ENCODE peak calls at places on chromosomes 3 and 15, in ten cellular contexts. One of them, this sample, is unnamed.

GRCh38 chr15:34490421-34491193 is 53.0 kb upstream of the GOLGA8A start:
- DNase-seq in left lung: peak
- DNase-seq in left cardiac atrium: no peak
- DNase-seq in HFF-Myc: no peak
- DNase-seq in aorta: no peak
- DNase-seq in left ventricle myocardium inferior: no peak
- DNase-seq in uterus: no peak
- DNase-seq in astrocyte of the hippocampus: peak
- DNase-seq in GDM1: no peak
- DNase-seq in stimulated activated CD8-positive, alpha-beta memory T cell treated with anti-CD3 and anti-CD28 coated beads, Interleukin-4, amount 100 ng/mL, for 48 hours: no peak
- DNase-seq in this sample: no peak

GRCh38 chr3:188123170-188123920 is 30.6 kb upstream of the LPP start:
- DNase-seq in left lung: no peak
- DNase-seq in left cardiac atrium: no peak
- DNase-seq in HFF-Myc: no peak
- DNase-seq in aorta: no peak
- DNase-seq in left ventricle myocardium inferior: no peak
- DNase-seq in uterus: no peak
- DNase-seq in astrocyte of the hippocampus: no peak
- DNase-seq in GDM1: no peak
- DNase-seq in stimulated activated CD8-positive, alpha-beta memory T cell treated with anti-CD3 and anti-CD28 coated beads, Interleukin-4, amount 100 ng/mL, for 48 hours: no peak
- DNase-seq in this sample: no peak

GRCh38 chr3:171772427-171773056 is 37.7 kb downstream of the PLD1 start:
- DNase-seq in left lung: no peak
- DNase-seq in left cardiac atrium: peak
- DNase-seq in HFF-Myc: peak
- DNase-seq in aorta: peak
- DNase-seq in left ventricle myocardium inferior: no peak
- DNase-seq in uterus: peak
- DNase-seq in astrocyte of the hippocampus: peak
- DNase-seq in GDM1: peak
- DNase-seq in stimulated activated CD8-positive, alpha-beta memory T cell treated with anti-CD3 and anti-CD28 coated beads, Interleukin-4, amount 100 ng/mL, for 48 hours: peak
- DNase-seq in this sample: peak

GRCh38 chr3:149473314-149473990 is 1.0 kb upstream of the TM4SF4 start:
- DNase-seq in left lung: no peak
- DNase-seq in left cardiac atrium: no peak
- DNase-seq in HFF-Myc: no peak
- DNase-seq in aorta: peak
- DNase-seq in left ventricle myocardium inferior: no peak
- DNase-seq in uterus: peak
- DNase-seq in astrocyte of the hippocampus: peak
- DNase-seq in GDM1: no peak
- DNase-seq in stimulated activated CD8-positive, alpha-beta memory T cell treated with anti-CD3 and anti-CD28 coated beads, Interleukin-4, amount 100 ng/mL, for 48 hours: no peak
- DNase-seq in this sample: no peak

GRCh38 chr15:100901702-100902435 is 17.3 kb upstream of the LRRK1 start:
- DNase-seq in left lung: no peak
- DNase-seq in left cardiac atrium: no peak
- DNase-seq in HFF-Myc: no peak
- DNase-seq in aorta: no peak
- DNase-seq in left ventricle myocardium inferior: no peak
- DNase-seq in uterus: peak
- DNase-seq in astrocyte of the hippocampus: peak
- DNase-seq in GDM1: no peak
- DNase-seq in stimulated activated CD8-positive, alpha-beta memory T cell treated with anti-CD3 and anti-CD28 coated beads, Interleukin-4, amount 100 ng/mL, for 48 hours: no peak
- DNase-seq in this sample: no peak

GRCh38 chr3:70245746-70246525 is 66.5 kb downstream of the MDFIC2 start:
- DNase-seq in left lung: no peak
- DNase-seq in left cardiac atrium: no peak
- DNase-seq in HFF-Myc: no peak
- DNase-seq in aorta: no peak
- DNase-seq in left ventricle myocardium inferior: no peak
- DNase-seq in uterus: no peak
- DNase-seq in astrocyte of the hippocampus: no peak
- DNase-seq in GDM1: no peak
- DNase-seq in stimulated activated CD8-positive, alpha-beta memory T cell treated with anti-CD3 and anti-CD28 coated beads, Interleukin-4, amount 100 ng/mL, for 48 hours: no peak
- DNase-seq in this sample: no peak

GRCh38 chr3:193039058-193039457 is 121.4 kb upstream of the MB21D2 start:
- DNase-seq in left lung: no peak
- DNase-seq in left cardiac atrium: no peak
- DNase-seq in HFF-Myc: no peak
- DNase-seq in aorta: no peak
- DNase-seq in left ventricle myocardium inferior: no peak
- DNase-seq in uterus: no peak
- DNase-seq in astrocyte of the hippocampus: no peak
- DNase-seq in GDM1: no peak
- DNase-seq in stimulated activated CD8-positive, alpha-beta memory T cell treated with anti-CD3 and anti-CD28 coated beads, Interleukin-4, amount 100 ng/mL, for 48 hours: no peak
- DNase-seq in this sample: no peak

GRCh38 chr15:71476823-71477222 is 333.5 kb upstream of the NR2E3 start:
- DNase-seq in left lung: no peak
- DNase-seq in left cardiac atrium: no peak
- DNase-seq in HFF-Myc: no peak
- DNase-seq in aorta: no peak
- DNase-seq in left ventricle myocardium inferior: no peak
- DNase-seq in uterus: no peak
- DNase-seq in astrocyte of the hippocampus: no peak
- DNase-seq in GDM1: no peak
- DNase-seq in stimulated activated CD8-positive, alpha-beta memory T cell treated with anti-CD3 and anti-CD28 coated beads, Interleukin-4, amount 100 ng/mL, for 48 hours: no peak
- DNase-seq in this sample: no peak

GRCh38 chr15:90086868-90087268 is 15.4 kb downstream of the IDH2 start:
- DNase-seq in left lung: no peak
- DNase-seq in left cardiac atrium: no peak
- DNase-seq in HFF-Myc: no peak
- DNase-seq in aorta: peak
- DNase-seq in left ventricle myocardium inferior: no peak
- DNase-seq in uterus: no peak
- DNase-seq in astrocyte of the hippocampus: peak
- DNase-seq in GDM1: peak
- DNase-seq in stimulated activated CD8-positive, alpha-beta memory T cell treated with anti-CD3 and anti-CD28 coated beads, Interleukin-4, amount 100 ng/mL, for 48 hours: peak
- DNase-seq in this sample: no peak

GRCh38 chr15:59688383-59688887 is 685 bp downstream of the BNIP2 start:
- DNase-seq in left lung: no peak
- DNase-seq in left cardiac atrium: no peak
- DNase-seq in HFF-Myc: peak
- DNase-seq in aorta: no peak
- DNase-seq in left ventricle myocardium inferior: no peak
- DNase-seq in uterus: no peak
- DNase-seq in astrocyte of the hippocampus: peak
- DNase-seq in GDM1: no peak
- DNase-seq in stimulated activated CD8-positive, alpha-beta memory T cell treated with anti-CD3 and anti-CD28 coated beads, Interleukin-4, amount 100 ng/mL, for 48 hours: no peak
- DNase-seq in this sample: no peak

GRCh38 chr15:33882921-33883320 is 85.4 kb upstream of the CHRM5 start:
- DNase-seq in left lung: no peak
- DNase-seq in left cardiac atrium: no peak
- DNase-seq in HFF-Myc: no peak
- DNase-seq in aorta: no peak
- DNase-seq in left ventricle myocardium inferior: no peak
- DNase-seq in uterus: no peak
- DNase-seq in astrocyte of the hippocampus: no peak
- DNase-seq in GDM1: no peak
- DNase-seq in stimulated activated CD8-positive, alpha-beta memory T cell treated with anti-CD3 and anti-CD28 coated beads, Interleukin-4, amount 100 ng/mL, for 48 hours: no peak
- DNase-seq in this sample: no peak

GRCh38 chr15:97482521-97482920 is 478.0 kb upstream of the ARRDC4 start:
- DNase-seq in left lung: no peak
- DNase-seq in left cardiac atrium: no peak
- DNase-seq in HFF-Myc: no peak
- DNase-seq in aorta: no peak
- DNase-seq in left ventricle myocardium inferior: no peak
- DNase-seq in uterus: no peak
- DNase-seq in astrocyte of the hippocampus: no peak
- DNase-seq in GDM1: no peak
- DNase-seq in stimulated activated CD8-positive, alpha-beta memory T cell treated with anti-CD3 and anti-CD28 coated beads, Interleukin-4, amount 100 ng/mL, for 48 hours: no peak
- DNase-seq in this sample: no peak

GRCh38 chr15:29452881-29453731 is 183.5 kb upstream of the NSMCE3 start:
- DNase-seq in left lung: no peak
- DNase-seq in left cardiac atrium: no peak
- DNase-seq in HFF-Myc: no peak
- DNase-seq in aorta: no peak
- DNase-seq in left ventricle myocardium inferior: no peak
- DNase-seq in uterus: no peak
- DNase-seq in astrocyte of the hippocampus: peak
- DNase-seq in GDM1: no peak
- DNase-seq in stimulated activated CD8-positive, alpha-beta memory T cell treated with anti-CD3 and anti-CD28 coated beads, Interleukin-4, amount 100 ng/mL, for 48 hours: no peak
- DNase-seq in this sample: no peak

GRCh38 chr15:43957724-43958123 is 130.9 kb downstream of the WDR76 start:
- DNase-seq in left lung: no peak
- DNase-seq in left cardiac atrium: no peak
- DNase-seq in HFF-Myc: no peak
- DNase-seq in aorta: no peak
- DNase-seq in left ventricle myocardium inferior: no peak
- DNase-seq in uterus: no peak
- DNase-seq in astrocyte of the hippocampus: no peak
- DNase-seq in GDM1: no peak
- DNase-seq in stimulated activated CD8-positive, alpha-beta memory T cell treated with anti-CD3 and anti-CD28 coated beads, Interleukin-4, amount 100 ng/mL, for 48 hours: no peak
- DNase-seq in this sample: no peak

GRCh38 chr15:42385206-42385979 is 26.1 kb downstream of the CAPN3 start:
- DNase-seq in left lung: no peak
- DNase-seq in left cardiac atrium: no peak
- DNase-seq in HFF-Myc: no peak
- DNase-seq in aorta: no peak
- DNase-seq in left ventricle myocardium inferior: no peak
- DNase-seq in uterus: no peak
- DNase-seq in astrocyte of the hippocampus: peak
- DNase-seq in GDM1: peak
- DNase-seq in stimulated activated CD8-positive, alpha-beta memory T cell treated with anti-CD3 and anti-CD28 coated beads, Interleukin-4, amount 100 ng/mL, for 48 hours: peak
- DNase-seq in this sample: no peak

GRCh38 chr15:32905481-32905880 is 187.7 kb downstream of the GREM1 start:
- DNase-seq in left lung: no peak
- DNase-seq in left cardiac atrium: no peak
- DNase-seq in HFF-Myc: no peak
- DNase-seq in aorta: no peak
- DNase-seq in left ventricle myocardium inferior: no peak
- DNase-seq in uterus: no peak
- DNase-seq in astrocyte of the hippocampus: no peak
- DNase-seq in GDM1: no peak
- DNase-seq in stimulated activated CD8-positive, alpha-beta memory T cell treated with anti-CD3 and anti-CD28 coated beads, Interleukin-4, amount 100 ng/mL, for 48 hours: no peak
- DNase-seq in this sample: no peak

GRCh38 chr3:156491192-156491591 is 63.7 kb downstream of the SSR3 start:
- DNase-seq in left lung: no peak
- DNase-seq in left cardiac atrium: no peak
- DNase-seq in HFF-Myc: no peak
- DNase-seq in aorta: no peak
- DNase-seq in left ventricle myocardium inferior: no peak
- DNase-seq in uterus: no peak
- DNase-seq in astrocyte of the hippocampus: no peak
- DNase-seq in GDM1: no peak
- DNase-seq in stimulated activated CD8-positive, alpha-beta memory T cell treated with anti-CD3 and anti-CD28 coated beads, Interleukin-4, amount 100 ng/mL, for 48 hours: no peak
- DNase-seq in this sample: no peak

GRCh38 chr3:56969851-56970250 is 90.6 kb upstream of the SPATA12 start:
- DNase-seq in left lung: no peak
- DNase-seq in left cardiac atrium: no peak
- DNase-seq in HFF-Myc: no peak
- DNase-seq in aorta: no peak
- DNase-seq in left ventricle myocardium inferior: no peak
- DNase-seq in uterus: no peak
- DNase-seq in astrocyte of the hippocampus: peak
- DNase-seq in GDM1: no peak
- DNase-seq in stimulated activated CD8-positive, alpha-beta memory T cell treated with anti-CD3 and anti-CD28 coated beads, Interleukin-4, amount 100 ng/mL, for 48 hours: no peak
- DNase-seq in this sample: no peak

GRCh38 chr3:50350213-50350526 is 405 bp downstream of the NPRL2 start:
- DNase-seq in left lung: no peak
- DNase-seq in left cardiac atrium: no peak
- DNase-seq in HFF-Myc: no peak
- DNase-seq in aorta: no peak
- DNase-seq in left ventricle myocardium inferior: no peak
- DNase-seq in uterus: no peak
- DNase-seq in astrocyte of the hippocampus: no peak
- DNase-seq in GDM1: no peak
- DNase-seq in stimulated activated CD8-positive, alpha-beta memory T cell treated with anti-CD3 and anti-CD28 coated beads, Interleukin-4, amount 100 ng/mL, for 48 hours: no peak
- DNase-seq in this sample: no peak

GRCh38 chr3:141920701-141921100 is 44.3 kb downstream of the ATP1B3 start:
- DNase-seq in left lung: no peak
- DNase-seq in left cardiac atrium: no peak
- DNase-seq in HFF-Myc: no peak
- DNase-seq in aorta: no peak
- DNase-seq in left ventricle myocardium inferior: no peak
- DNase-seq in uterus: no peak
- DNase-seq in astrocyte of the hippocampus: no peak
- DNase-seq in GDM1: no peak
- DNase-seq in stimulated activated CD8-positive, alpha-beta memory T cell treated with anti-CD3 and anti-CD28 coated beads, Interleukin-4, amount 100 ng/mL, for 48 hours: no peak
- DNase-seq in this sample: no peak

GRCh38 chr3:158727499-158728377 is 4.5 kb downstream of the RARRES1 start:
- DNase-seq in left lung: no peak
- DNase-seq in left cardiac atrium: no peak
- DNase-seq in HFF-Myc: no peak
- DNase-seq in aorta: no peak
- DNase-seq in left ventricle myocardium inferior: no peak
- DNase-seq in uterus: no peak
- DNase-seq in astrocyte of the hippocampus: peak
- DNase-seq in GDM1: peak
- DNase-seq in stimulated activated CD8-positive, alpha-beta memory T cell treated with anti-CD3 and anti-CD28 coated beads, Interleukin-4, amount 100 ng/mL, for 48 hours: peak
- DNase-seq in this sample: no peak

GRCh38 chr3:71662056-71662455 is 63.1 kb downstream of the EIF4E3 start:
- DNase-seq in left lung: no peak
- DNase-seq in left cardiac atrium: no peak
- DNase-seq in HFF-Myc: no peak
- DNase-seq in aorta: no peak
- DNase-seq in left ventricle myocardium inferior: no peak
- DNase-seq in uterus: no peak
- DNase-seq in astrocyte of the hippocampus: no peak
- DNase-seq in GDM1: no peak
- DNase-seq in stimulated activated CD8-positive, alpha-beta memory T cell treated with anti-CD3 and anti-CD28 coated beads, Interleukin-4, amount 100 ng/mL, for 48 hours: no peak
- DNase-seq in this sample: no peak

GRCh38 chr3:37703633-37704032 is 158.0 kb upstream of the CTDSPL start:
- DNase-seq in left lung: no peak
- DNase-seq in left cardiac atrium: no peak
- DNase-seq in HFF-Myc: no peak
- DNase-seq in aorta: no peak
- DNase-seq in left ventricle myocardium inferior: no peak
- DNase-seq in uterus: no peak
- DNase-seq in astrocyte of the hippocampus: no peak
- DNase-seq in GDM1: no peak
- DNase-seq in stimulated activated CD8-positive, alpha-beta memory T cell treated with anti-CD3 and anti-CD28 coated beads, Interleukin-4, amount 100 ng/mL, for 48 hours: no peak
- DNase-seq in this sample: no peak